ENCODE peak calls at places on chromosomes 6 and 20, in four cellular contexts. D is GM12892, I is H1, L is endothelial cell of umbilical vein. V is an unnamed sample.
A peak's percentile ranks its signal among the peaks of the same experiment; 100 is the strongest.

GRCh38 chr6:21800948-21801438 is 207.4 kb downstream of the SOX4 start:
- DNase-seq in D (no peak), I (no peak), L (no peak), V (peak; percentile 86)

GRCh38 chr6:100724222-100724621 is 156.9 kb downstream of the ASCC3 start:
- DNase-seq in D (no peak), I (no peak), L (no peak), V (no peak)

GRCh38 chr6:15948930-15949900 is 179.7 kb upstream of the MYLIP start:
- DNase-seq in D (no peak), I (no peak), L (peak; percentile 83), V (no peak)

GRCh38 chr6:32113386-32114352 is 4.5 kb upstream of the TNXB start:
- DNase-seq in D (no peak), I (no peak), L (no peak), V (no peak)

GRCh38 chr6:36039113-36039512 is 11.5 kb downstream of the MAPK14 start:
- DNase-seq in D (no peak), I (no peak), L (peak; percentile 60), V (no peak)

GRCh38 chr20:41149679-41150131 is 12.4 kb downstream of the PLCG1 start:
- DNase-seq in D (no peak), I (no peak), L (peak; percentile 40), V (no peak)

GRCh38 chr20:47669489-47669888 is 115.8 kb downstream of the SULF2 start:
- DNase-seq in D (no peak), I (no peak), L (no peak), V (no peak)

GRCh38 chr6:85382541-85382940 is 67.3 kb upstream of the NT5E start:
- DNase-seq in D (no peak), I (no peak), L (peak; percentile 81), V (no peak)

GRCh38 chr6:26118999-26119398 is 31.8 kb downstream of the HFE start:
- DNase-seq in D (no peak), I (no peak), L (no peak), V (no peak)

GRCh38 chr6:157967486-157967885 is 14.2 kb upstream of the SYNJ2 start:
- DNase-seq in D (no peak), I (no peak), L (no peak), V (no peak)

GRCh38 chr6:152529364-152529763 is 107.8 kb downstream of the SYNE1 start:
- DNase-seq in D (no peak), I (no peak), L (no peak), V (no peak)

GRCh38 chr6:141657812-141658211 is 474.9 kb upstream of the GJE1 start:
- DNase-seq in D (no peak), I (no peak), L (no peak), V (no peak)

GRCh38 chr6:112941613-112942012 is 594.5 kb downstream of the RFPL4B start:
- DNase-seq in D (no peak), I (no peak), L (no peak), V (no peak)

GRCh38 chr20:17909745-17910345 is 58.7 kb downstream of the SNX5 start:
- DNase-seq in D (no peak), I (no peak), L (no peak), V (no peak)

GRCh38 chr6:56851104-56851503 is 103.8 kb upstream of the BEND6 start:
- DNase-seq in D (no peak), I (no peak), L (peak; percentile 53), V (no peak)

GRCh38 chr20:50642288-50642803 is 49.0 kb downstream of the RIPOR3 start:
- DNase-seq in D (no peak), I (no peak), L (no peak), V (no peak)

GRCh38 chr6:109478848-109479624 is 4.0 kb downstream of the ZBTB24 start:
- DNase-seq in D (no peak), I (no peak), L (no peak), V (no peak)

GRCh38 chr6:100657678-100658330 is 193.1 kb upstream of the SIM1 start:
- DNase-seq in D (no peak), I (no peak), L (peak; percentile 39), V (peak; percentile 48)

GRCh38 chr6:156534594-156534993 is 242.6 kb upstream of the ARID1B start:
- DNase-seq in D (no peak), I (no peak), L (no peak), V (no peak)

GRCh38 chr6:21438237-21438985 is 155.1 kb upstream of the SOX4 start:
- DNase-seq in D (peak; percentile 43), I (no peak), L (no peak), V (no peak)

GRCh38 chr6:7865811-7866210 is 44.8 kb downstream of the TXNDC5 start:
- DNase-seq in D (no peak), I (no peak), L (no peak), V (no peak)

GRCh38 chr6:71395731-71396409 is 107.3 kb downstream of the OGFRL1 start:
- DNase-seq in D (no peak), I (no peak), L (no peak), V (no peak)

GRCh38 chr6:50249493-50249892 is 199.8 kb upstream of the DEFB112 start:
- DNase-seq in D (no peak), I (no peak), L (no peak), V (no peak)

GRCh38 chr6:50116797-50117542 is 67.2 kb upstream of the DEFB112 start:
- DNase-seq in D (no peak), I (no peak), L (no peak), V (no peak)

GRCh38 chr20:62476074-62476838 is 461 bp upstream of the GATA5 start:
- DNase-seq in D (no peak), I (no peak), L (no peak), V (no peak)

GRCh38 chr6:118042855-118043254 is 135.8 kb downstream of the SLC35F1 start:
- DNase-seq in D (no peak), I (no peak), L (no peak), V (no peak)

GRCh38 chr6:42923656-42924055 is 5.6 kb upstream of the CNPY3 start:
- DNase-seq in D (no peak), I (no peak), L (no peak), V (no peak)
- TF ChIP-seq POLR2AphosphoS5 in D (no peak), I (no peak), L (no peak), V (no peak)

GRCh38 chr6:37820713-37821069 is 1.2 kb downstream of the ZFAND3 start:
- DNase-seq in D (no peak), I (no peak), L (no peak), V (no peak)

GRCh38 chr6:37816599-37817375 is 2.7 kb upstream of the ZFAND3 start:
- DNase-seq in D (no peak), I (no peak), L (no peak), V (no peak)

GRCh38 chr6:37819177-37819801 is at the start of gene ZFAND3:
- DNase-seq in D (peak; percentile 86), I (peak; percentile 79), L (peak; percentile 95), V (peak; percentile 83)

GRCh38 chr6:37819802-37820712 is 530 bp downstream of the ZFAND3 start:
- DNase-seq in D (peak; percentile 26), I (no peak), L (peak; percentile 81), V (no peak)

GRCh38 chr6:37818536-37819176 is 871 bp upstream of the ZFAND3 start:
- DNase-seq in D (peak; percentile 87), I (peak; percentile 91), L (peak; percentile 94), V (peak; percentile 48)
- TF ChIP-seq POLR2AphosphoS5 in D (peak; percentile 89), I (no peak), L (peak; percentile 90), V (peak; percentile 92)

GRCh38 chr20:396252-396618 is 11.9 kb upstream of the RBCK1 start:
- DNase-seq in D (no peak), I (no peak), L (no peak), V (no peak)

GRCh38 chr20:389220-389619 is 8.7 kb downstream of the TRIB3 start:
- DNase-seq in D (no peak), I (no peak), L (no peak), V (no peak)

GRCh38 chr20:387520-387919 is 7.0 kb downstream of the TRIB3 start:
- DNase-seq in D (no peak), I (no peak), L (no peak), V (no peak)

GRCh38 chr20:388034-388994 is 7.8 kb downstream of the TRIB3 start:
- DNase-seq in D (no peak), I (no peak), L (no peak), V (no peak)

DNA sequence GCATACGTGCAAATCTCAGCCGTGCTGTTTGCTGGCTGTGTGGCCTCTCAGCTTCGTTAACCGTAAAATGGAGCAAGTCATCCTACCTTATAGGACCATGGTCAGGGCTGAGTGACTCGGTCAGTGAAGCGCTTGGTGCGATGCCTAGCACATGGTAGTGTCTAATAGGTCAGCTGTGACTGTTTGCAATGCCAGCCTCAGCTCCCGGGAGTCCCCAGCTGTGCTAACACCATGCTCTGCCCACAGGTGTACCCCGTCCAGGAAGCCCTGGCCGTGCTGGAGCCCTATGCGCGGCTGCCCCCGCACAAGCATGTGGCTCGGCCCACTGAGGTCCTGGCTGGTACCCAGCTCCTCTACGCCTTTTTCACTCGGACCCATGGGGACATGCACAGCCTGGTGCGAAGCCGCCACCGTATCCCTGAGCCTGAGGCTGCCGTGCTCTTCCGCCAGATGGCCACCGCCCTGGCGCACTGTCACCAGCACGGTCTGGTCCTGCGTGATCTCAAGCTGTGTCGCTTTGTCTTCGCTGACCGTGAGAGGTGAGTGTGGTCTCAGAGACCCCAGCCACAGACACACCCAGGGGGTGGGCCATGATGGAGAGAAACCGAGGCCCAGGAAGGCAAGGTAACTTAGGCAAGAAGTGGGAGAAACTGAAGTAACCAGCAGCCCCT is 10.6 kb downstream of the TRIB3 start:
- DNase-seq in D (no peak), I (no peak), L (no peak), V (no peak)
- TF ChIP-seq POLR2AphosphoS5 in D (no peak), I (no peak), L (no peak), V (no peak)

DNA sequence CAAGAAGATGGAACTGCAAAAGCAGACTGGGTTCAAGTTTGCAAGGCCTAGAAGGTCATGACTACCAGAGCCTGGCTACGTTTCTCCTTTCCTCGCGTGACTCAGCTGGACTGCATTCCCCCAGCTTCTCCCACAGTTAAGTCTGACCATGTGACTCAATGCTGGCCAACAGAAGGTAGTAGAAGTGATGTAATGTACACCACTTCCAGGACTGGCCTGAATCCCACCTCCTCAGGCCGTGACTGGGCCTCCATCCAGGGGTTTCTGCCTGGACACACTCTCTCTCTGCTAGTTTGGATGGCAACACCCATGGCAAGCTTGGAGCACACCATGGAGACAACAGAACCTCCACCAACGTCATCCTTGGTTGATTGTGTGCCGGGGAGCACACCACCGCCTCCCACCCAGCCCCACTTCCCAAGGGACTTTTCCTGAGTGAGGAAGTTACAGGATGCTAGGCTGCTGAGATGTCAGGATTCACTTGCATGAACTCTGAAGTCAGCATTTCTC is 112.0 kb upstream of the CDYL start:
- DNase-seq in D (no peak), I (no peak), L (no peak), V (no peak)
- TF ChIP-seq POLR2AphosphoS5 in D (no peak), I (no peak), L (no peak), V (no peak)

GRCh38 chr6:162964703-162965140 is 236.9 kb downstream of the PACRG start:
- DNase-seq in D (no peak), I (no peak), L (no peak), V (no peak)
- TF ChIP-seq POLR2AphosphoS5 in D (no peak), I (no peak), L (no peak), V (no peak)

GRCh38 chr6:89082439-89082838 is 1.9 kb downstream of the PNRC1 start:
- DNase-seq in D (no peak), I (no peak), L (peak; percentile 41), V (no peak)

GRCh38 chr6:89084542-89084941 is 4.0 kb downstream of the PNRC1 start:
- DNase-seq in D (no peak), I (no peak), L (no peak), V (no peak)

GRCh38 chr6:89085409-89086012 is 5.0 kb downstream of the PNRC1 start:
- DNase-seq in D (no peak), I (no peak), L (no peak), V (no peak)

GRCh38 chr6:89087881-89088280 is 7.3 kb downstream of the PNRC1 start:
- DNase-seq in D (no peak), I (no peak), L (no peak), V (no peak)

GRCh38 chr6:89084954-89085353 is 4.4 kb downstream of the PNRC1 start:
- DNase-seq in D (no peak), I (no peak), L (no peak), V (no peak)
- TF ChIP-seq POLR2AphosphoS5 in D (no peak), I (no peak), L (no peak), V (no peak)

V was measured in Panc1.